ENCODE peak calls at places on chromosomes 3 and 15, in five cellular contexts. I is endothelial cell, P is A549, R is OCI-LY7, N is mesendoderm. S is an unnamed sample.

GRCh38 chr3:187274977-187275338 is 16.6 kb downstream of the MASP1 start:
- DNase-seq in I (no peak), P (no peak), R (no peak), N (peak; percentile 93), S (peak; percentile 97)

GRCh38 chr15:55742927-55743614 is at the start of gene PRTG:
- DNase-seq in I (peak; percentile 91), P (peak; percentile 92), R (no peak), N (peak; percentile 87), S (peak; percentile 97)

GRCh38 chr15:25022233-25022632 is 67.4 kb downstream of the SNRPN start:
- DNase-seq in I (no peak), P (no peak), R (no peak), N (no peak), S (no peak)

GRCh38 chr3:45269952-45270351 is 43.9 kb upstream of the TMEM158 start:
- DNase-seq in I (no peak), P (no peak), R (no peak), N (peak; percentile 3), S (no peak)

GRCh38 chr3:61194892-61195538 is 56.2 kb downstream of the FHIT start:
- DNase-seq in I (no peak), P (no peak), R (no peak), N (no peak), S (no peak)

GRCh38 chr15:76866716-76867321 is 38.3 kb downstream of the SCAPER start:
- DNase-seq in I (peak; percentile 9), P (peak; percentile 52), R (peak; percentile 25), N (peak; percentile 30), S (no peak)

GRCh38 chr3:109275702-109276293 is 40.5 kb downstream of the DPPA2 start:
- DNase-seq in I (peak; percentile 65), P (peak; percentile 64), R (no peak), N (peak; percentile 85), S (peak; percentile 80)

GRCh38 chr15:77865106-77865630 is 212.3 kb downstream of the TBC1D2B start:
- DNase-seq in I (no peak), P (no peak), R (no peak), N (no peak), S (peak; percentile 4)

GRCh38 chr15:57060799-57061198 is 142.4 kb downstream of the TCF12 start:
- DNase-seq in I (no peak), P (peak; percentile 31), R (no peak), N (no peak), S (no peak)

GRCh38 chr15:49468440-49468839 is 45.4 kb downstream of the FGF7 start:
- DNase-seq in I (no peak), P (no peak), R (no peak), N (no peak), S (no peak)

GRCh38 chr3:116469546-116469945 is 24.3 kb upstream of the LSAMP start:
- DNase-seq in I (no peak), P (no peak), R (no peak), N (no peak), S (no peak)

GRCh38 chr3:114886945-114887344 is 260.1 kb downstream of the ZBTB20 start:
- DNase-seq in I (no peak), P (no peak), R (no peak), N (no peak), S (no peak)

GRCh38 chr3:54515439-54516213 is 393.3 kb downstream of the CACNA2D3 start:
- DNase-seq in I (no peak), P (no peak), R (no peak), N (no peak), S (no peak)

GRCh38 chr3:33826206-33826605 is 27.8 kb downstream of the PDCD6IP start:
- DNase-seq in I (no peak), P (no peak), R (no peak), N (no peak), S (no peak)

GRCh38 chr3:36643192-36643591 is 121.2 kb downstream of the DCLK3 start:
- DNase-seq in I (no peak), P (no peak), R (no peak), N (no peak), S (no peak)

GRCh38 chr3:135238201-135238600 is 443.1 kb downstream of the EPHB1 start:
- DNase-seq in I (no peak), P (no peak), R (no peak), N (no peak), S (peak; percentile 50)

GRCh38 chr3:194447161-194447560 is 39.6 kb downstream of the ATP13A3 start:
- DNase-seq in I (no peak), P (no peak), R (no peak), N (no peak), S (no peak)

GRCh38 chr3:89395441-89395840 is 288.0 kb downstream of the EPHA3 start:
- DNase-seq in I (no peak), P (no peak), R (no peak), N (no peak), S (no peak)

GRCh38 chr3:161163297-161163696 is 57.8 kb upstream of the NMD3 start:
- DNase-seq in I (no peak), P (peak; percentile 63), R (no peak), N (peak; percentile 87), S (peak; percentile 73)

GRCh38 chr3:99965077-99965476 is 147.4 kb downstream of the CMSS1 start:
- DNase-seq in I (no peak), P (no peak), R (no peak), N (no peak), S (no peak)

GRCh38 chr15:57640935-57641682 is 49.4 kb downstream of the MYZAP start:
- DNase-seq in I (peak; percentile 51), P (peak; percentile 40), R (peak; percentile 11), N (peak; percentile 47), S (no peak)

GRCh38 chr15:72227192-72227586 is 3.8 kb downstream of the PKM start:
- DNase-seq in I (no peak), P (peak; percentile 71), R (peak; percentile 24), N (peak; percentile 16), S (peak; percentile 67)

GRCh38 chr15:38084289-38084688 is 149.8 kb downstream of the TMCO5A start:
- DNase-seq in I (no peak), P (no peak), R (peak; percentile 51), N (no peak), S (no peak)

GRCh38 chr3:123119802-123120201 is 53.0 kb downstream of the PDIA5 start:
- DNase-seq in I (no peak), P (no peak), R (no peak), N (no peak), S (peak; percentile 86)

GRCh38 chr15:29045717-29046116 is 159.9 kb downstream of the APBA2 start:
- DNase-seq in I (no peak), P (no peak), R (no peak), N (no peak), S (peak; percentile 41)

GRCh38 chr15:93066103-93066725 is 22.8 kb downstream of the RGMA start:
- DNase-seq in I (no peak), P (no peak), R (no peak), N (no peak), S (no peak)

GRCh38 chr3:21551019-21551418 is 200.0 kb downstream of the ZNF385D start:
- DNase-seq in I (no peak), P (peak; percentile 22), R (no peak), N (peak; percentile 81), S (no peak)

GRCh38 chr3:149894211-149894610 is 76.5 kb downstream of the PFN2 start:
- DNase-seq in I (no peak), P (no peak), R (no peak), N (no peak), S (no peak)

GRCh38 chr15:82807920-82808633 is 1.4 kb upstream of the WHAMM start:
- DNase-seq in I (no peak), P (no peak), R (peak; percentile 57), N (peak; percentile 16), S (no peak)

GRCh38 chr15:77568960-77569646 is 63.6 kb downstream of the LINGO1 start:
- DNase-seq in I (no peak), P (no peak), R (no peak), N (no peak), S (no peak)